ENCODE peak calls at places on chromosomes 11 and 22, in ten cellular contexts. One of them, this sample, is unnamed.

GRCh38 chr11:86418929-86419328 is 44.2 kb downstream of the CCDC81 start:
- DNase-seq in kidney glomerular epithelial cell: no peak
- DNase-seq in amniotic epithelial cell: no peak
- DNase-seq in M059J: peak; percentile 37
- DNase-seq in activated CD4-positive, alpha-beta T cell treated with anti-CD3 and anti-CD28 coated beads, Interleukin-2, amount 50 U/mL, for 4 hours: no peak
- DNase-seq in PC-3: peak; percentile 3
- DNase-seq in fibroblast of lung: peak; percentile 12
- DNase-seq in GM19239: no peak
- DNase-seq in anterior cingulate cortex: no peak
- DNase-seq in activated CD8-positive, alpha-beta memory T cell treated with anti-CD3 and anti-CD28 coated beads for 1 hour: no peak
- DNase-seq in this sample: no peak

GRCh38 chr11:123137496-123138270 is 57.4 kb downstream of the CLMP start:
- DNase-seq in kidney glomerular epithelial cell: no peak
- DNase-seq in amniotic epithelial cell: no peak
- DNase-seq in M059J: peak; percentile 93
- DNase-seq in activated CD4-positive, alpha-beta T cell treated with anti-CD3 and anti-CD28 coated beads, Interleukin-2, amount 50 U/mL, for 4 hours: no peak
- DNase-seq in PC-3: no peak
- DNase-seq in fibroblast of lung: peak; percentile 88
- DNase-seq in GM19239: no peak
- DNase-seq in anterior cingulate cortex: peak; percentile 27
- DNase-seq in activated CD8-positive, alpha-beta memory T cell treated with anti-CD3 and anti-CD28 coated beads for 1 hour: no peak
- DNase-seq in this sample: no peak

GRCh38 chr11:33835143-33835878 is 56.6 kb downstream of the LMO2 start:
- DNase-seq in kidney glomerular epithelial cell: peak; percentile 66
- DNase-seq in amniotic epithelial cell: peak; percentile 97
- DNase-seq in M059J: peak; percentile 86
- DNase-seq in activated CD4-positive, alpha-beta T cell treated with anti-CD3 and anti-CD28 coated beads, Interleukin-2, amount 50 U/mL, for 4 hours: no peak
- DNase-seq in PC-3: peak; percentile 63
- DNase-seq in fibroblast of lung: peak; percentile 75
- DNase-seq in GM19239: no peak
- DNase-seq in anterior cingulate cortex: no peak
- DNase-seq in activated CD8-positive, alpha-beta memory T cell treated with anti-CD3 and anti-CD28 coated beads for 1 hour: no peak
- DNase-seq in this sample: no peak

GRCh38 chr11:129457321-129457720 is 81.7 kb downstream of the BARX2 start:
- DNase-seq in kidney glomerular epithelial cell: no peak
- DNase-seq in amniotic epithelial cell: no peak
- DNase-seq in M059J: no peak
- DNase-seq in activated CD4-positive, alpha-beta T cell treated with anti-CD3 and anti-CD28 coated beads, Interleukin-2, amount 50 U/mL, for 4 hours: no peak
- DNase-seq in PC-3: peak; percentile 83
- DNase-seq in fibroblast of lung: no peak
- DNase-seq in GM19239: no peak
- DNase-seq in anterior cingulate cortex: no peak
- DNase-seq in activated CD8-positive, alpha-beta memory T cell treated with anti-CD3 and anti-CD28 coated beads for 1 hour: no peak
- DNase-seq in this sample: no peak

GRCh38 chr11:128522943-128523518 is 64.3 kb downstream of the ETS1 start:
- DNase-seq in kidney glomerular epithelial cell: no peak
- DNase-seq in amniotic epithelial cell: no peak
- DNase-seq in M059J: peak; percentile 64
- DNase-seq in activated CD4-positive, alpha-beta T cell treated with anti-CD3 and anti-CD28 coated beads, Interleukin-2, amount 50 U/mL, for 4 hours: peak; percentile 64
- DNase-seq in PC-3: no peak
- DNase-seq in fibroblast of lung: no peak
- DNase-seq in GM19239: no peak
- DNase-seq in anterior cingulate cortex: no peak
- DNase-seq in activated CD8-positive, alpha-beta memory T cell treated with anti-CD3 and anti-CD28 coated beads for 1 hour: no peak
- DNase-seq in this sample: no peak

GRCh38 chr11:64742087-64742939 is 1.6 kb downstream of the RASGRP2 start:
- DNase-seq in kidney glomerular epithelial cell: no peak
- DNase-seq in amniotic epithelial cell: no peak
- DNase-seq in M059J: no peak
- DNase-seq in activated CD4-positive, alpha-beta T cell treated with anti-CD3 and anti-CD28 coated beads, Interleukin-2, amount 50 U/mL, for 4 hours: no peak
- DNase-seq in PC-3: peak; percentile 32
- DNase-seq in fibroblast of lung: no peak
- DNase-seq in GM19239: peak; percentile 57
- DNase-seq in anterior cingulate cortex: no peak
- DNase-seq in activated CD8-positive, alpha-beta memory T cell treated with anti-CD3 and anti-CD28 coated beads for 1 hour: no peak
- DNase-seq in this sample: no peak

GRCh38 chr22:47168900-47169800 is 406.7 kb downstream of the TBC1D22A start:
- DNase-seq in kidney glomerular epithelial cell: no peak
- DNase-seq in amniotic epithelial cell: no peak
- DNase-seq in M059J: no peak
- DNase-seq in activated CD4-positive, alpha-beta T cell treated with anti-CD3 and anti-CD28 coated beads, Interleukin-2, amount 50 U/mL, for 4 hours: no peak
- DNase-seq in PC-3: peak; percentile 23
- DNase-seq in fibroblast of lung: no peak
- DNase-seq in GM19239: no peak
- DNase-seq in anterior cingulate cortex: no peak
- DNase-seq in activated CD8-positive, alpha-beta memory T cell treated with anti-CD3 and anti-CD28 coated beads for 1 hour: no peak
- DNase-seq in this sample: no peak

GRCh38 chr11:88398372-88399140 is 61.0 kb upstream of the CTSC start:
- DNase-seq in kidney glomerular epithelial cell: peak; percentile 54
- DNase-seq in amniotic epithelial cell: peak; percentile 60
- DNase-seq in M059J: peak; percentile 80
- DNase-seq in activated CD4-positive, alpha-beta T cell treated with anti-CD3 and anti-CD28 coated beads, Interleukin-2, amount 50 U/mL, for 4 hours: no peak
- DNase-seq in PC-3: peak; percentile 94
- DNase-seq in fibroblast of lung: peak; percentile 46
- DNase-seq in GM19239: no peak
- DNase-seq in anterior cingulate cortex: no peak
- DNase-seq in activated CD8-positive, alpha-beta memory T cell treated with anti-CD3 and anti-CD28 coated beads for 1 hour: no peak
- DNase-seq in this sample: no peak

GRCh38 chr22:26461188-26461810 is 22.3 kb downstream of the HPS4 start:
- DNase-seq in kidney glomerular epithelial cell: peak; percentile 33
- DNase-seq in amniotic epithelial cell: peak; percentile 38
- DNase-seq in M059J: peak; percentile 25
- DNase-seq in activated CD4-positive, alpha-beta T cell treated with anti-CD3 and anti-CD28 coated beads, Interleukin-2, amount 50 U/mL, for 4 hours: peak; percentile 34
- DNase-seq in PC-3: peak; percentile 50
- DNase-seq in fibroblast of lung: peak; percentile 37
- DNase-seq in GM19239: peak; percentile 44
- DNase-seq in anterior cingulate cortex: no peak
- DNase-seq in activated CD8-positive, alpha-beta memory T cell treated with anti-CD3 and anti-CD28 coated beads for 1 hour: no peak
- DNase-seq in this sample: no peak

GRCh38 chr11:113563766-113564165 is 88.6 kb upstream of the DRD2 start:
- DNase-seq in kidney glomerular epithelial cell: no peak
- DNase-seq in amniotic epithelial cell: no peak
- DNase-seq in M059J: peak; percentile 62
- DNase-seq in activated CD4-positive, alpha-beta T cell treated with anti-CD3 and anti-CD28 coated beads, Interleukin-2, amount 50 U/mL, for 4 hours: no peak
- DNase-seq in PC-3: peak; percentile 53
- DNase-seq in fibroblast of lung: no peak
- DNase-seq in GM19239: no peak
- DNase-seq in anterior cingulate cortex: no peak
- DNase-seq in activated CD8-positive, alpha-beta memory T cell treated with anti-CD3 and anti-CD28 coated beads for 1 hour: no peak
- DNase-seq in this sample: no peak

GRCh38 chr11:125802387-125802786 is 14.5 kb downstream of the PATE3 start:
- DNase-seq in kidney glomerular epithelial cell: no peak
- DNase-seq in amniotic epithelial cell: no peak
- DNase-seq in M059J: no peak
- DNase-seq in activated CD4-positive, alpha-beta T cell treated with anti-CD3 and anti-CD28 coated beads, Interleukin-2, amount 50 U/mL, for 4 hours: no peak
- DNase-seq in PC-3: no peak
- DNase-seq in fibroblast of lung: no peak
- DNase-seq in GM19239: no peak
- DNase-seq in anterior cingulate cortex: no peak
- DNase-seq in activated CD8-positive, alpha-beta memory T cell treated with anti-CD3 and anti-CD28 coated beads for 1 hour: no peak
- DNase-seq in this sample: no peak

GRCh38 chr11:122394326-122394725 is 261.2 kb upstream of the UBASH3B start:
- DNase-seq in kidney glomerular epithelial cell: no peak
- DNase-seq in amniotic epithelial cell: no peak
- DNase-seq in M059J: no peak
- DNase-seq in activated CD4-positive, alpha-beta T cell treated with anti-CD3 and anti-CD28 coated beads, Interleukin-2, amount 50 U/mL, for 4 hours: no peak
- DNase-seq in PC-3: no peak
- DNase-seq in fibroblast of lung: no peak
- DNase-seq in GM19239: no peak
- DNase-seq in anterior cingulate cortex: peak; percentile 5
- DNase-seq in activated CD8-positive, alpha-beta memory T cell treated with anti-CD3 and anti-CD28 coated beads for 1 hour: no peak
- DNase-seq in this sample: no peak

GRCh38 chr11:23181022-23181807 is 320.9 kb upstream of the CCDC179 start:
- DNase-seq in kidney glomerular epithelial cell: no peak
- DNase-seq in amniotic epithelial cell: no peak
- DNase-seq in M059J: no peak
- DNase-seq in activated CD4-positive, alpha-beta T cell treated with anti-CD3 and anti-CD28 coated beads, Interleukin-2, amount 50 U/mL, for 4 hours: no peak
- DNase-seq in PC-3: no peak
- DNase-seq in fibroblast of lung: no peak
- DNase-seq in GM19239: no peak
- DNase-seq in anterior cingulate cortex: no peak
- DNase-seq in activated CD8-positive, alpha-beta memory T cell treated with anti-CD3 and anti-CD28 coated beads for 1 hour: no peak
- DNase-seq in this sample: no peak

GRCh38 chr11:100774859-100775258 is 87.8 kb downstream of the ARHGAP42 start:
- DNase-seq in kidney glomerular epithelial cell: peak; percentile 36
- DNase-seq in amniotic epithelial cell: no peak
- DNase-seq in M059J: peak; percentile 34
- DNase-seq in activated CD4-positive, alpha-beta T cell treated with anti-CD3 and anti-CD28 coated beads, Interleukin-2, amount 50 U/mL, for 4 hours: no peak
- DNase-seq in PC-3: no peak
- DNase-seq in fibroblast of lung: no peak
- DNase-seq in GM19239: no peak
- DNase-seq in anterior cingulate cortex: no peak
- DNase-seq in activated CD8-positive, alpha-beta memory T cell treated with anti-CD3 and anti-CD28 coated beads for 1 hour: no peak
- DNase-seq in this sample: no peak

GRCh38 chr22:32380991-32381390 is 23.3 kb downstream of the RFPL3 start:
- DNase-seq in kidney glomerular epithelial cell: no peak
- DNase-seq in amniotic epithelial cell: no peak
- DNase-seq in M059J: no peak
- DNase-seq in activated CD4-positive, alpha-beta T cell treated with anti-CD3 and anti-CD28 coated beads, Interleukin-2, amount 50 U/mL, for 4 hours: no peak
- DNase-seq in PC-3: peak; percentile 45
- DNase-seq in fibroblast of lung: no peak
- DNase-seq in GM19239: no peak
- DNase-seq in anterior cingulate cortex: no peak
- DNase-seq in activated CD8-positive, alpha-beta memory T cell treated with anti-CD3 and anti-CD28 coated beads for 1 hour: no peak
- DNase-seq in this sample: no peak

GRCh38 chr11:23590909-23591308 is 730.6 kb upstream of the CCDC179 start:
- DNase-seq in kidney glomerular epithelial cell: no peak
- DNase-seq in amniotic epithelial cell: no peak
- DNase-seq in M059J: no peak
- DNase-seq in activated CD4-positive, alpha-beta T cell treated with anti-CD3 and anti-CD28 coated beads, Interleukin-2, amount 50 U/mL, for 4 hours: no peak
- DNase-seq in PC-3: no peak
- DNase-seq in fibroblast of lung: no peak
- DNase-seq in GM19239: no peak
- DNase-seq in anterior cingulate cortex: no peak
- DNase-seq in activated CD8-positive, alpha-beta memory T cell treated with anti-CD3 and anti-CD28 coated beads for 1 hour: no peak
- DNase-seq in this sample: no peak

GRCh38 chr11:2884424-2884815 is 1.2 kb downstream of the CDKN1C start:
- DNase-seq in kidney glomerular epithelial cell: no peak
- DNase-seq in amniotic epithelial cell: peak; percentile 22
- DNase-seq in M059J: no peak
- DNase-seq in activated CD4-positive, alpha-beta T cell treated with anti-CD3 and anti-CD28 coated beads, Interleukin-2, amount 50 U/mL, for 4 hours: no peak
- DNase-seq in PC-3: peak; percentile 32
- DNase-seq in fibroblast of lung: peak; percentile 45
- DNase-seq in GM19239: no peak
- DNase-seq in anterior cingulate cortex: no peak
- DNase-seq in activated CD8-positive, alpha-beta memory T cell treated with anti-CD3 and anti-CD28 coated beads for 1 hour: no peak
- DNase-seq in this sample: no peak

GRCh38 chr11:14617241-14618027 is 26.2 kb upstream of the PDE3B start:
- DNase-seq in kidney glomerular epithelial cell: no peak
- DNase-seq in amniotic epithelial cell: peak; percentile 67
- DNase-seq in M059J: no peak
- DNase-seq in activated CD4-positive, alpha-beta T cell treated with anti-CD3 and anti-CD28 coated beads, Interleukin-2, amount 50 U/mL, for 4 hours: no peak
- DNase-seq in PC-3: no peak
- DNase-seq in fibroblast of lung: no peak
- DNase-seq in GM19239: no peak
- DNase-seq in anterior cingulate cortex: no peak
- DNase-seq in activated CD8-positive, alpha-beta memory T cell treated with anti-CD3 and anti-CD28 coated beads for 1 hour: no peak
- DNase-seq in this sample: no peak

GRCh38 chr11:68938816-68939582 is 35.3 kb downstream of the IGHMBP2 start:
- DNase-seq in kidney glomerular epithelial cell: no peak
- DNase-seq in amniotic epithelial cell: no peak
- DNase-seq in M059J: no peak
- DNase-seq in activated CD4-positive, alpha-beta T cell treated with anti-CD3 and anti-CD28 coated beads, Interleukin-2, amount 50 U/mL, for 4 hours: no peak
- DNase-seq in PC-3: no peak
- DNase-seq in fibroblast of lung: no peak
- DNase-seq in GM19239: no peak
- DNase-seq in anterior cingulate cortex: no peak
- DNase-seq in activated CD8-positive, alpha-beta memory T cell treated with anti-CD3 and anti-CD28 coated beads for 1 hour: no peak
- DNase-seq in this sample: no peak

GRCh38 chr11:70191495-70192140 is 11.5 kb upstream of the FADD start:
- DNase-seq in kidney glomerular epithelial cell: peak; percentile 26
- DNase-seq in amniotic epithelial cell: peak; percentile 24
- DNase-seq in M059J: peak; percentile 56
- DNase-seq in activated CD4-positive, alpha-beta T cell treated with anti-CD3 and anti-CD28 coated beads, Interleukin-2, amount 50 U/mL, for 4 hours: peak; percentile 36
- DNase-seq in PC-3: peak; percentile 84
- DNase-seq in fibroblast of lung: peak; percentile 49
- DNase-seq in GM19239: peak; percentile 56
- DNase-seq in anterior cingulate cortex: peak; percentile 29
- DNase-seq in activated CD8-positive, alpha-beta memory T cell treated with anti-CD3 and anti-CD28 coated beads for 1 hour: no peak
- DNase-seq in this sample: no peak

GRCh38 chr11:69370984-69371709 is 77.2 kb downstream of the MYEOV start:
- DNase-seq in kidney glomerular epithelial cell: no peak
- DNase-seq in amniotic epithelial cell: no peak
- DNase-seq in M059J: no peak
- DNase-seq in activated CD4-positive, alpha-beta T cell treated with anti-CD3 and anti-CD28 coated beads, Interleukin-2, amount 50 U/mL, for 4 hours: no peak
- DNase-seq in PC-3: no peak
- DNase-seq in fibroblast of lung: no peak
- DNase-seq in GM19239: no peak
- DNase-seq in anterior cingulate cortex: no peak
- DNase-seq in activated CD8-positive, alpha-beta memory T cell treated with anti-CD3 and anti-CD28 coated beads for 1 hour: no peak
- DNase-seq in this sample: no peak

GRCh38 chr22:50445880-50446707 is 28.7 kb downstream of the SBF1 start:
- DNase-seq in kidney glomerular epithelial cell: no peak
- DNase-seq in amniotic epithelial cell: no peak
- DNase-seq in M059J: no peak
- DNase-seq in activated CD4-positive, alpha-beta T cell treated with anti-CD3 and anti-CD28 coated beads, Interleukin-2, amount 50 U/mL, for 4 hours: no peak
- DNase-seq in PC-3: no peak
- DNase-seq in fibroblast of lung: no peak
- DNase-seq in GM19239: no peak
- DNase-seq in anterior cingulate cortex: no peak
- DNase-seq in activated CD8-positive, alpha-beta memory T cell treated with anti-CD3 and anti-CD28 coated beads for 1 hour: no peak
- DNase-seq in this sample: no peak

GRCh38 chr11:34916810-34917780 is 677 bp downstream of the PDHX start:
- DNase-seq in kidney glomerular epithelial cell: no peak
- DNase-seq in amniotic epithelial cell: peak; percentile 50
- DNase-seq in M059J: peak; percentile 27
- DNase-seq in activated CD4-positive, alpha-beta T cell treated with anti-CD3 and anti-CD28 coated beads, Interleukin-2, amount 50 U/mL, for 4 hours: no peak
- DNase-seq in PC-3: peak; percentile 22
- DNase-seq in fibroblast of lung: peak; percentile 38
- DNase-seq in GM19239: no peak
- DNase-seq in anterior cingulate cortex: no peak
- DNase-seq in activated CD8-positive, alpha-beta memory T cell treated with anti-CD3 and anti-CD28 coated beads for 1 hour: no peak
- DNase-seq in this sample: no peak

GRCh38 chr11:4539603-4540219 is 5.3 kb upstream of the OR52M1 start:
- DNase-seq in kidney glomerular epithelial cell: no peak
- DNase-seq in amniotic epithelial cell: peak; percentile 3
- DNase-seq in M059J: peak; percentile 28
- DNase-seq in activated CD4-positive, alpha-beta T cell treated with anti-CD3 and anti-CD28 coated beads, Interleukin-2, amount 50 U/mL, for 4 hours: peak; percentile 34
- DNase-seq in PC-3: peak; percentile 63
- DNase-seq in fibroblast of lung: peak; percentile 31
- DNase-seq in GM19239: peak; percentile 13
- DNase-seq in anterior cingulate cortex: no peak
- DNase-seq in activated CD8-positive, alpha-beta memory T cell treated with anti-CD3 and anti-CD28 coated beads for 1 hour: peak; percentile 7
- DNase-seq in this sample: no peak

GRCh38 chr11:41320233-41320993 is 139.0 kb downstream of the LRRC4C start:
- DNase-seq in kidney glomerular epithelial cell: no peak
- DNase-seq in amniotic epithelial cell: no peak
- DNase-seq in M059J: no peak
- DNase-seq in activated CD4-positive, alpha-beta T cell treated with anti-CD3 and anti-CD28 coated beads, Interleukin-2, amount 50 U/mL, for 4 hours: no peak
- DNase-seq in PC-3: no peak
- DNase-seq in fibroblast of lung: no peak
- DNase-seq in GM19239: no peak
- DNase-seq in anterior cingulate cortex: no peak
- DNase-seq in activated CD8-positive, alpha-beta memory T cell treated with anti-CD3 and anti-CD28 coated beads for 1 hour: no peak
- DNase-seq in this sample: no peak

GRCh38 chr11:123238297-123238696 is 43.2 kb upstream of the CLMP start:
- DNase-seq in kidney glomerular epithelial cell: no peak
- DNase-seq in amniotic epithelial cell: peak; percentile 54
- DNase-seq in M059J: peak; percentile 27
- DNase-seq in activated CD4-positive, alpha-beta T cell treated with anti-CD3 and anti-CD28 coated beads, Interleukin-2, amount 50 U/mL, for 4 hours: no peak
- DNase-seq in PC-3: no peak
- DNase-seq in fibroblast of lung: peak; percentile 97
- DNase-seq in GM19239: no peak
- DNase-seq in anterior cingulate cortex: no peak
- DNase-seq in activated CD8-positive, alpha-beta memory T cell treated with anti-CD3 and anti-CD28 coated beads for 1 hour: no peak
- DNase-seq in this sample: no peak

GRCh38 chr11:30579348-30579747 is 6.8 kb downstream of the MPPED2 start:
- DNase-seq in kidney glomerular epithelial cell: no peak
- DNase-seq in amniotic epithelial cell: no peak
- DNase-seq in M059J: no peak
- DNase-seq in activated CD4-positive, alpha-beta T cell treated with anti-CD3 and anti-CD28 coated beads, Interleukin-2, amount 50 U/mL, for 4 hours: no peak
- DNase-seq in PC-3: no peak
- DNase-seq in fibroblast of lung: no peak
- DNase-seq in GM19239: no peak
- DNase-seq in anterior cingulate cortex: no peak
- DNase-seq in activated CD8-positive, alpha-beta memory T cell treated with anti-CD3 and anti-CD28 coated beads for 1 hour: no peak
- DNase-seq in this sample: no peak

GRCh38 chr22:36144886-36145541 is 15.5 kb downstream of the APOL3 start:
- DNase-seq in kidney glomerular epithelial cell: peak; percentile 33
- DNase-seq in amniotic epithelial cell: peak; percentile 73
- DNase-seq in M059J: peak; percentile 77
- DNase-seq in activated CD4-positive, alpha-beta T cell treated with anti-CD3 and anti-CD28 coated beads, Interleukin-2, amount 50 U/mL, for 4 hours: no peak
- DNase-seq in PC-3: peak; percentile 51
- DNase-seq in fibroblast of lung: peak; percentile 83
- DNase-seq in GM19239: no peak
- DNase-seq in anterior cingulate cortex: peak; percentile 25
- DNase-seq in activated CD8-positive, alpha-beta memory T cell treated with anti-CD3 and anti-CD28 coated beads for 1 hour: no peak
- DNase-seq in this sample: no peak